ENCODE peak calls at places on chromosomes 13 and 19, in five cellular contexts. F, G, P, C and X are unnamed samples.
A peak's percentile ranks its signal among the peaks of the same experiment; 100 is the strongest.

GRCh38 chr19:49272204-49272603 is 52.8 kb downstream of the SLC6A16 start:
- DNase-seq in G (peak; percentile 22), F (no peak), P (peak; percentile 68), C (peak; percentile 40), X (peak; percentile 88)

GRCh38 chr13:24660023-24660806 is 20.0 kb upstream of the ATP12A start:
- DNase-seq in C (no peak), G (no peak), P (no peak), F (no peak), X (no peak)

GRCh38 chr13:41962994-41963393 is 2.1 kb upstream of the VWA8 start:
- DNase-seq in C (no peak), G (peak; percentile 14), P (no peak), F (no peak), X (peak; percentile 65)

GRCh38 chr19:246551-246950 is 44.7 kb downstream of the PLPP2 start:
- DNase-seq in F (no peak), P (no peak), G (no peak), C (no peak), X (no peak)

GRCh38 chr13:100673376-100673830 is 1.2 kb downstream of the TMTC4 start:
- DNase-seq in F (no peak), P (no peak), C (no peak), G (no peak), X (no peak)

GRCh38 chr13:98232456-98232855 is 55.4 kb upstream of the RNF113B start:
- DNase-seq in G (no peak), F (no peak), P (no peak), C (no peak), X (no peak)

GRCh38 chr19:13861714-13862531 is 15.0 kb upstream of the NANOS3 start:
- DNase-seq in P (peak; percentile 85), F (peak; percentile 91), C (peak; percentile 89), G (peak; percentile 87), X (peak; percentile 87)

GRCh38 chr13:98285317-98285716 is 108.2 kb upstream of the RNF113B start:
- DNase-seq in F (no peak), P (no peak), G (no peak), C (no peak), X (no peak)

GRCh38 chr13:80030491-80030890 is 310.4 kb downstream of the SPRY2 start:
- DNase-seq in F (peak; percentile 12), G (no peak), C (no peak), P (peak; percentile 80), X (peak; percentile 12)

GRCh38 chr13:38103851-38104250 is 234.3 kb upstream of the TRPC4 start:
- DNase-seq in G (no peak), F (no peak), C (no peak), P (no peak), X (no peak)

GRCh38 chr19:2132731-2133490 is 18.5 kb downstream of the AP3D1 start:
- DNase-seq in C (no peak), F (no peak), G (no peak), P (no peak), X (no peak)

GRCh38 chr13:112967666-112968379 is 1.2 kb upstream of the MCF2L start:
- DNase-seq in G (no peak), F (peak; percentile 1), P (peak; percentile 70), C (no peak), X (no peak)

GRCh38 chr19:7225741-7226140 is 68.5 kb downstream of the INSR start:
- DNase-seq in C (no peak), F (no peak), P (no peak), G (no peak), X (no peak)

GRCh38 chr13:41284512-41285288 is 21.3 kb upstream of the MTRF1 start:
- DNase-seq in F (no peak), P (peak; percentile 94), G (peak; percentile 48), C (peak; percentile 75), X (peak; percentile 84)

GRCh38 chr19:11195169-11195568 is 2.2 kb downstream of the KANK2 start:
- DNase-seq in F (no peak), C (no peak), P (no peak), G (peak; percentile 39), X (no peak)

GRCh38 chr13:49711218-49711863 is 20.1 kb upstream of the EBPL start:
- DNase-seq in F (no peak), P (peak; percentile 50), C (peak; percentile 78), G (peak; percentile 96), X (peak; percentile 15)

GRCh38 chr13:41411536-41411935 is 45.8 kb upstream of the RGCC start:
- DNase-seq in F (no peak), G (peak; percentile 77), P (no peak), C (peak; percentile 62), X (peak; percentile 35)

GRCh38 chr19:14536926-14537692 is 7.7 kb downstream of the TECR start:
- DNase-seq in C (peak; percentile 31), F (peak; percentile 48), P (peak; percentile 91), G (peak; percentile 55), X (peak; percentile 94)

GRCh38 chr13:109737606-109738005 is 48.8 kb downstream of the IRS2 start:
- DNase-seq in P (peak; percentile 69), G (peak; percentile 34), C (no peak), F (no peak), X (peak; percentile 11)

GRCh38 chr19:28213476-28214082 is 999.4 kb downstream of the UQCRFS1 start:
- DNase-seq in G (no peak), P (no peak), C (no peak), F (no peak), X (no peak)

GRCh38 chr13:94784066-94784465 is 71.7 kb upstream of the SOX21 start:
- DNase-seq in C (peak; percentile 20), G (no peak), P (no peak), F (no peak), X (no peak)

GRCh38 chr19:9940778-9941177 is 4.5 kb upstream of the OLFM2 start:
- DNase-seq in P (peak; percentile 49), C (peak; percentile 41), F (no peak), G (no peak), X (no peak)

GRCh38 chr13:73000027-73000674 is 58.7 kb upstream of the KLF5 start:
- DNase-seq in P (peak; percentile 49), C (no peak), F (no peak), G (no peak), X (no peak)

GRCh38 chr19:42121666-42122069 is 10.6 kb downstream of the POU2F2 start:
- DNase-seq in F (peak; percentile 39), P (peak; percentile 40), C (peak; percentile 79), G (peak; percentile 33), X (peak; percentile 93)

GRCh38 chr13:99162962-99163361 is 37.7 kb upstream of the UBAC2 start:
- DNase-seq in C (no peak), P (no peak), F (no peak), G (no peak), X (no peak)

GRCh38 chr13:100208596-100208995 is 119.7 kb downstream of the PCCA start:
- DNase-seq in P (no peak), G (no peak), C (no peak), F (no peak), X (no peak)

GRCh38 chr13:40194204-40194806 is 472.1 kb downstream of the FOXO1 start:
- DNase-seq in P (no peak), F (no peak), G (no peak), C (no peak), X (no peak)

GRCh38 chr19:4319067-4319718 is 14.8 kb downstream of the FSD1 start:
- DNase-seq in P (no peak), C (no peak), G (no peak), F (no peak), X (no peak)

GRCh38 chr19:47110521-47111080 is 3.0 kb downstream of the ZC3H4 start:
- DNase-seq in C (no peak), G (no peak), P (no peak), F (no peak), X (no peak)

GRCh38 chr19:12779162-12779993 is 4.0 kb upstream of the HOOK2 start:
- DNase-seq in P (peak; percentile 33), F (peak; percentile 50), G (peak; percentile 93), C (peak; percentile 79), X (no peak)

GRCh38 chr19:42563352-42564210 is 31.1 kb downstream of the CEACAM8 start:
- DNase-seq in P (no peak), C (peak; percentile 36), F (no peak), G (peak; percentile 36), X (peak; percentile 67)

GRCh38 chr13:30898721-30899188 is 7.3 kb upstream of the MEDAG start:
- DNase-seq in P (no peak), F (peak; percentile 33), C (peak; percentile 99), G (peak; percentile 97), X (peak; percentile 15)

GRCh38 chr19:46456930-46457329 is 14.4 kb downstream of the PNMA8A start:
- DNase-seq in F (no peak), G (no peak), C (no peak), P (no peak), X (no peak)

GRCh38 chr19:43984687-43985000 is 656 bp downstream of the ZNF155 start:
- DNase-seq in G (no peak), C (no peak), F (no peak), P (no peak), X (no peak)
- H3K27ac ChIP-seq in G (peak overlapping the region; percentile 60), C (no peak overlapping the region), F (peak overlapping the region; percentile 77), P (no peak overlapping the region), X (peak overlapping the region; percentile 66)

DNA sequence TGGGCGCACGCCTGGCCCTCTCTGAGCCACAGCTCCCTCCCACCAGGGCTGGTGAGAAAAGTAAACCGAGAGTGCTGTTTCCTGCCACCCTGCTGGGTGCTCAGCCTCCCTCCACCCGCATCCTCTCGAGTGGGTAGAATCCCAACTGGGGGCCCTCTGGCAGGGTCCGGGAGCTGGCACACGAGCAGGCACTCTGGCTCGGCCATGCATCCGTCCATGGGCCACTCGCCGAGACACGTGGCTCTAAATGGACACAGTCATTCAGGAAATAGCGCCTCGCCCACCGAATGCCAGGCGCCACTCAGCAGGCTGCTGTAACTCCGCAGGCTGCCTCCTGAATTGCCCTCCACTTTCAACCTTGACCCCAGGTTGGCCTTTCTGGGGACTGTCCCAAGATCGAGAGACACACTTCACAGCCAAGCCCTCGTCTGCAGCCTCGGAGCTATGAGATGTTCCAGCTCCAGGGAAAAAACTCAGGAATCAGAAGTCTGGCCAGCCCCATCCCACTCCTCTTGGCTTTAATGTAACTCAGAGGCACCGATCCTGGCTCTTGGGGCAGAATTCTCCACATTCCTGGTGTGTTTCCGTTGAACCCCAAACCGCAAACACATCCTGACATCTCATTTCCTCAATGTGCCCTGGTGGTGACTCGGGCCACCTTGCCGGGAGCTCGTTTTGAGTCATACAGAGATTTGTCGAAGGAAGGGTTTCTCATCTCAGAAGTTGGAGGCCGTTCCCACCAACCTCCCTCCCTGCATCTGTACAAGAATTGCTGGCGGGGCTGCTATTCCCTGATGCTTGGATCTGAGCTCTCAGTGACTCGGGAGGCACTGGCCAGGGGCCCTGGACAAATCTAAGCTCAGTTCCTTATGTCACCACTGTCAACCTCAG is 14.1 kb downstream of the KLF2 start:
- DNase-seq in F (no peak), P (peak; percentile 93), G (peak; percentile 87), C (peak; percentile 95), X (peak; percentile 64)
- TF ChIP-seq CTCF in F (peak; percentile 17), P (no peak), G (peak; percentile 16), C (peak; percentile 40), X (no peak)

DNA sequence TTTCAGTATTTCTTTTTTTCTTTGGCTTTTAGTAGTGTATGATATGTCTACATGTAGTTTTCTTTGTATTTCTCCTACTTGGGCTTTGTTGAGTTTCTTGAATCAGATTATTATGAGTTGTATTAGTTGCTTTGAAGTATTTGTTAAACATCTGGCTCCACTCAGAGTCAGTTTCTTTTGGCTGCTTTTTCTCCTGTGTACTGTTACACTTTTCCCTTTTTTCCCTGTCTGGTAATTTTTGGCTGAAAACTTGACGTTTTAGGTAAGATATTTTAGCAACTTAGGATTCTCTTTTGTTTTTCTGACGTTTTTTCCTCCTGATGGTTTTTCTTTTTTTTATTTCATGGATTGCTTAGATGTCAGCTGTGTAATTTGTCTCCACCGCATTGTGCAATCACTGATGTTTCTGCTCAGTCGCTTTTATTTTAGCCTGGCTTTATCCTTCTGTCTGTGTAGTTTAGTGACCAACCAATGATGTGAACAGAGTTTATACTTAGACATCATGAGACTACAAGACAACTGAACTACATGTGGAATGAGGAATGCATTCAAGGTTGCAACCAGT is 20.7 kb downstream of the RFC3 start:
- DNase-seq in P (no peak), C (no peak), G (peak; percentile 67), F (no peak), X (no peak)
- H3K27ac ChIP-seq in P (no peak overlapping the region), C (no peak overlapping the region), G (no peak overlapping the region), F (no peak overlapping the region), X (no peak overlapping the region)

GRCh38 chr13:43132228-43132627 is 108.8 kb downstream of the DNAJC15 start:
- DNase-seq in P (peak; percentile 56), G (peak; percentile 44), F (no peak), C (peak; percentile 48), X (peak; percentile 75)
- TF ChIP-seq CTCF in P (no peak), G (peak; percentile 35), F (no peak), C (peak; percentile 62), X (no peak)